ENCODE peak calls at places on chromosome 9, in six cellular contexts. J is NCI-H510A treated with DMSO at 0.1 percent for 48 hours, H is adipocyte, R is HepG2, L is NCI-H460, S is PC-3. G is an unnamed sample.

GRCh38 chr9:133944746-133945135 is 47.4 kb downstream of the VAV2 start:
- DNase-seq in S (peak), H (peak), L (peak), J (no peak), R (no peak), G (no peak)

GRCh38 chr9:137230720-137231207 is at the start of gene SLC34A3:
- DNase-seq in J (no peak), S (no peak), R (no peak), L (no peak), H (no peak), G (no peak)

GRCh38 chr9:7001571-7001970 is 243.8 kb downstream of the KDM4C start:
- DNase-seq in H (no peak), J (no peak), R (no peak), S (no peak), L (no peak), G (no peak)

GRCh38 chr9:89538874-89539273 is 41.0 kb upstream of the SEMA4D start:
- DNase-seq in L (no peak), J (peak), S (no peak), R (no peak), H (no peak), G (peak)

GRCh38 chr9:116857321-116857720 is 170.2 kb downstream of the TRIM32 start:
- DNase-seq in L (no peak), H (no peak), S (no peak), J (no peak), R (no peak), G (no peak)

GRCh38 chr9:88747768-88748167 is 212.8 kb downstream of the NXNL2 start:
- DNase-seq in H (peak), L (peak), S (peak), J (no peak), R (no peak), G (no peak)

GRCh38 chr9:76654575-76654974 is 109.7 kb upstream of the PCA3 start:
- DNase-seq in L (no peak), J (no peak), S (peak), R (no peak), H (peak), G (no peak)

GRCh38 chr9:83570359-83570758 is 32.2 kb upstream of the FRMD3 start:
- DNase-seq in J (no peak), L (no peak), S (peak), H (peak), R (no peak), G (no peak)

GRCh38 chr9:131423171-131423581 is 29.3 kb downstream of the PRRC2B start:
- DNase-seq in R (no peak), J (peak), H (peak), L (no peak), S (peak), G (peak)

GRCh38 chr9:132671620-132672412 is 1.6 kb downstream of the GTF3C4 start:
- DNase-seq in R (no peak), S (no peak), L (no peak), H (no peak), J (no peak), G (no peak)